ENCODE peak calls at places on chromosomes 6 and 20, in five cellular contexts. C, P, J, M and X are unnamed samples.
A peak's percentile ranks its signal among the peaks of the same experiment; 100 is the strongest.

GRCh38 chr6:45423901-45424627 is 46.3 kb upstream of the SUPT3H start:
- DNase-seq in C (no peak), P (no peak), J (peak; percentile 16), M (no peak), X (no peak)

GRCh38 chr20:4472906-4473305 is 248.8 kb upstream of the PRND start:
- DNase-seq in C (no peak), P (no peak), J (no peak), M (no peak), X (no peak)

GRCh38 chr6:104632565-104632964 is 227.2 kb downstream of the HACE1 start:
- DNase-seq in C (no peak), P (no peak), J (no peak), M (no peak), X (no peak)

GRCh38 chr20:50992733-50993457 is 30.0 kb downstream of the KCNG1 start:
- DNase-seq in C (peak; percentile 93), P (peak; percentile 89), J (peak; percentile 83), M (peak; percentile 17), X (peak; percentile 58)

GRCh38 chr6:6277418-6277817 is 43.0 kb downstream of the F13A1 start:
- DNase-seq in C (no peak), P (no peak), J (no peak), M (no peak), X (no peak)

GRCh38 chr20:6882911-6883310 is 115.4 kb downstream of the BMP2 start:
- DNase-seq in C (no peak), P (no peak), J (no peak), M (no peak), X (no peak)

GRCh38 chr6:167676000-167676665 is 150.6 kb upstream of the AFDN start:
- DNase-seq in C (no peak), P (peak; percentile 99), J (no peak), M (no peak), X (no peak)

GRCh38 chr6:46781478-46782378 is 11.5 kb upstream of the MEP1A start:
- DNase-seq in C (peak; percentile 58), P (peak; percentile 67), J (peak; percentile 31), M (no peak), X (peak; percentile 42)

GRCh38 chr20:11849976-11850670 is 67.6 kb upstream of the BTBD3 start:
- DNase-seq in C (peak; percentile 8), P (no peak), J (no peak), M (no peak), X (no peak)

GRCh38 chr20:63854766-63855362 is 6.4 kb upstream of the ABHD16B start:
- DNase-seq in C (no peak), P (no peak), J (peak; percentile 68), M (no peak), X (no peak)

GRCh38 chr6:166624275-166624674 is 2.8 kb downstream of the RPS6KA2 start:
- DNase-seq in C (no peak), P (no peak), J (no peak), M (no peak), X (no peak)

GRCh38 chr6:142374965-142375733 is 73.3 kb downstream of the ADGRG6 start:
- DNase-seq in C (peak; percentile 85), P (peak; percentile 99), J (no peak), M (no peak), X (no peak)

GRCh38 chr6:4808396-4808795 is 32.2 kb downstream of the CDYL start:
- DNase-seq in C (no peak), P (no peak), J (no peak), M (no peak), X (no peak)

GRCh38 chr6:160036790-160037206 is 67.9 kb downstream of the IGF2R start:
- DNase-seq in C (no peak), P (no peak), J (no peak), M (no peak), X (no peak)

GRCh38 chr20:46901638-46902037 is 7.0 kb downstream of the EYA2 start:
- DNase-seq in C (no peak), P (no peak), J (no peak), M (no peak), X (no peak)

GRCh38 chr6:169752074-169752623 is 727 bp downstream of the ERMARD start:
- DNase-seq in C (no peak), P (peak; percentile 44), J (peak; percentile 28), M (no peak), X (no peak)

GRCh38 chr6:27002447-27002846 is 245.1 kb upstream of the PRSS16 start:
- DNase-seq in C (no peak), P (no peak), J (no peak), M (no peak), X (no peak)

GRCh38 chr20:51884561-51884960 is 82.2 kb upstream of the SALL4 start:
- DNase-seq in C (no peak), P (no peak), J (no peak), M (no peak), X (no peak)

GRCh38 chr20:36315545-36316351 is 9.6 kb downstream of the DLGAP4 start:
- DNase-seq in C (no peak), P (no peak), J (peak; percentile 70), M (no peak), X (no peak)

GRCh38 chr20:8542115-8542486 is 410.0 kb downstream of the PLCB1 start:
- DNase-seq in C (no peak), P (no peak), J (no peak), M (no peak), X (no peak)

GRCh38 chr20:49928411-49929141 is 7.6 kb upstream of the RNF114 start:
- DNase-seq in C (peak; percentile 78), P (peak; percentile 86), J (peak; percentile 83), M (no peak), X (peak; percentile 92)

GRCh38 chr20:5636841-5637240 is 113.4 kb upstream of the SHLD1 start:
- DNase-seq in C (no peak), P (no peak), J (no peak), M (no peak), X (no peak)

GRCh38 chr6:35392111-35392702 is 49.8 kb downstream of the PPARD start:
- DNase-seq in C (no peak), P (peak; percentile 39), J (no peak), M (no peak), X (peak; percentile 53)

GRCh38 chr20:10634683-10635411 is 39.0 kb downstream of the JAG1 start:
- DNase-seq in C (no peak), P (no peak), J (no peak), M (no peak), X (no peak)

GRCh38 chr20:16548073-16548672 is 25.1 kb downstream of the KIF16B start:
- DNase-seq in C (no peak), P (no peak), J (no peak), M (no peak), X (no peak)

GRCh38 chr20:63698739-63699465 is 2.5 kb downstream of the TNFRSF6B start:
- DNase-seq in C (peak; percentile 67), P (no peak), J (peak; percentile 58), M (peak; percentile 30), X (no peak)

GRCh38 chr6:20404641-20405032 is 3.0 kb downstream of the E2F3 start:
- DNase-seq in C (peak; percentile 72), P (peak; percentile 85), J (peak; percentile 69), M (peak; percentile 56), X (peak; percentile 34)
- TF ChIP-seq JUND in C (no peak), P (no peak), J (no peak), M (no peak), X (no peak)

GRCh38 chr6:158164564-158164963 is 3.5 kb downstream of the SERAC1 start:
- DNase-seq in C (no peak), P (no peak), J (no peak), M (no peak), X (no peak)

GRCh38 chr6:158158123-158158522 is 9.9 kb downstream of the SERAC1 start:
- DNase-seq in C (no peak), P (no peak), J (no peak), M (no peak), X (no peak)

GRCh38 chr6:158160932-158161539 is 7.0 kb downstream of the SERAC1 start:
- DNase-seq in C (no peak), P (no peak), J (no peak), M (no peak), X (no peak)

GRCh38 chr6:158158748-158159147 is 9.3 kb downstream of the SERAC1 start:
- DNase-seq in C (no peak), P (no peak), J (no peak), M (no peak), X (no peak)

GRCh38 chr6:158161566-158162254 is 6.4 kb downstream of the SERAC1 start:
- DNase-seq in C (no peak), P (no peak), J (no peak), M (no peak), X (no peak)
- TF ChIP-seq JUND in C (no peak), P (no peak), J (no peak), M (no peak), X (no peak)

DNA sequence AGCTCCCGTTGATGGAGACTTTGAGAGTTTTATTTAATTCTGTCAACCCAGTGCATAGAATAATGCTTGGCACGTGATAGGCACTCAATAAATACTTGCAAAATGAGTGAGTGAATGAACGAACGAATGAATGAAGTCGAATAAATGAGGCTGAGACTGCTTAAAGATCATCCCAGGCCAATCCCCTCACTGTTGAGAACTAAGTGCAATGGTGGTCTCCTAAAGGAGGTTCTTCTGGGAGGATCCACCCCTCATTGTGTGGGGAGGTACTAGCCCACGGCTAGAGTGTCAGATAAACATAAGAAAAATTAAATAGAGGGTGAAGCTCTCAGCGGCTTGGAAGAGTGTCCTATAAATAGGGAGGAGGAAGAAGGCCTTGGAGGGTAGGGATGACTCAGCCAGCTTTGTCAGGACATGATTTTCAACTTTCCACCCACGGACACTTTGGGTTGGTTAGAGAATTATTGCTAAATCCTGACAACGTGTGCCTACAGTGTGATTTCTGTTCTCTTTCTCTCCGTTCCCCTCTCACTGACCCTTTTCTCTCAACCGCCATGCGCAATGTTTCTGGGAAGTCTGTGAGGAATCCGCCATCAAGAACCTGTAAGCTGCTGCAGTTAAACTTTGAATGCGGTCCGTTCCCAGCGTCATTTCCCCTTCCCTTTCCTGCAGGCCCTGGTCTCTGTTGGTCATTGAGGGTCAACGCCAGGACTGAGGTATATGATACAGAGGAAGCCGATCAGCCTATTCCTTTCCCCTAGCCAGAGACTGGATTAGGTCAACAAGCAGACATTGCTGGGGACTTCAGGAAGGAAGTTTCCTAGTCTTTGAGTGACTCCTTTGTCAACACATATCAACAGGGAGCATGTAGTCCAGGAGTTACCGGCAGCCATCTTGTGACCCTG is 179.2 kb upstream of the JARID2 start:
- DNase-seq in C (no peak), P (no peak), J (no peak), M (no peak), X (no peak)
- TF ChIP-seq JUND in C (no peak), P (no peak), J (no peak), M (no peak), X (no peak)

DNA sequence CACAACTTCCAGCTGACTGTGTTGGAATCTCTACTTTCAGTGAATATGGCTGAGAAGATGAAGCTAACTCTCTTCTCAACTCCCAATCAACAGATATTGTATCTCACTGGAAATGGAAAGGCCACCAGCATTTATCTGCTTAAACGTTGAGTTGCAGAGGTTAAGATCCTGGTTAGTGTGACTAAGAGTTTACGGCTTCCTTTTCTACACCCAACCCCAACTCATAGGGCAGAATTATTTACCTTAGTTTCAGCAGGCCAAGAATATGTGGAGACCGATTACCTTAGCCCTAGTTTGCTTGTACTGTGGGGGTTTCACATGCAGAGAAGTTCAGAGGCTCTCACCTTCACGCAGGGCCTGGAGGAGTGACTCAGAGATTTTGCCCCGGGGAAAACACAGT is 1026.6 kb downstream of the EYS start:
- DNase-seq in C (no peak), P (no peak), J (no peak), M (no peak), X (no peak)
- TF ChIP-seq JUND in C (no peak), P (no peak), J (no peak), M (no peak), X (no peak)

GRCh38 chr6:25665455-25665854 is 13.4 kb downstream of the SCGN start:
- DNase-seq in C (no peak), P (no peak), J (no peak), M (no peak), X (no peak)
- TF ChIP-seq JUND in C (no peak), P (no peak), J (no peak), M (no peak), X (no peak)